ENCODE peak calls at places on chromosomes 11 and 22, in five cellular contexts. H, J, K, R and Y are unnamed samples.

GRCh38 chr11:25981998-25982397 is 349.9 kb upstream of the ANO3 start:
- DNase-seq in H (no peak), J (peak; percentile 75), K (no peak), R (peak; percentile 65), Y (peak; percentile 29)

GRCh38 chr11:124605719-124606118 is 5.5 kb upstream of the PANX3 start:
- DNase-seq in H (no peak), J (no peak), K (no peak), R (no peak), Y (no peak)

GRCh38 chr22:30183861-30184278 is 62.7 kb downstream of the LIF start:
- DNase-seq in H (no peak), J (no peak), K (no peak), R (no peak), Y (peak; percentile 72)

GRCh38 chr22:32512267-32512982 is 37.8 kb downstream of the FBXO7 start:
- DNase-seq in H (no peak), J (no peak), K (no peak), R (no peak), Y (no peak)

GRCh38 chr11:78784321-78785061 is 209.8 kb upstream of the NARS2 start:
- DNase-seq in H (no peak), J (no peak), K (no peak), R (no peak), Y (peak; percentile 80)

GRCh38 chr11:32034149-32034548 is 56.7 kb upstream of the RCN1 start:
- DNase-seq in H (no peak), J (no peak), K (no peak), R (no peak), Y (peak; percentile 100)

GRCh38 chr11:69509381-69509780 is 27.9 kb downstream of the LINC01488 start:
- DNase-seq in H (no peak), J (no peak), K (no peak), R (no peak), Y (no peak)

GRCh38 chr11:26992031-26992541 is 1.8 kb upstream of the FIBIN start:
- DNase-seq in H (no peak), J (no peak), K (no peak), R (no peak), Y (peak; percentile 91)

GRCh38 chr11:125401746-125402145 is 94.3 kb downstream of the FEZ1 start:
- DNase-seq in H (no peak), J (peak; percentile 73), K (no peak), R (peak; percentile 86), Y (no peak)

GRCh38 chr22:40819741-40820140 is 595 bp upstream of the SLC25A17 start:
- DNase-seq in H (no peak), J (peak; percentile 8), K (no peak), R (peak; percentile 21), Y (no peak)

GRCh38 chr11:121909571-121909970 is 206.4 kb downstream of the BLID start:
- DNase-seq in H (no peak), J (no peak), K (no peak), R (no peak), Y (no peak)

GRCh38 chr22:30017824-30018223 is 62.4 kb upstream of the HORMAD2 start:
- DNase-seq in H (no peak), J (no peak), K (no peak), R (no peak), Y (no peak)

GRCh38 chr11:32893947-32894827 is 1.6 kb downstream of the QSER1 start:
- DNase-seq in H (peak; percentile 58), J (peak; percentile 76), K (peak; percentile 88), R (peak; percentile 69), Y (peak; percentile 91)

GRCh38 chr11:116232364-116232801 is 540.4 kb downstream of the BUD13 start:
- DNase-seq in H (no peak), J (no peak), K (no peak), R (no peak), Y (peak; percentile 26)

GRCh38 chr11:46281374-46281831 is 3.9 kb downstream of the CREB3L1 start:
- DNase-seq in H (no peak), J (peak; percentile 62), K (no peak), R (peak; percentile 59), Y (no peak)

GRCh38 chr11:46162700-46163099 is 41.4 kb upstream of the PHF21A start:
- DNase-seq in H (no peak), J (no peak), K (no peak), R (no peak), Y (no peak)

GRCh38 chr11:9219115-9219514 is 46.0 kb downstream of the DENND5A start:
- DNase-seq in H (no peak), J (no peak), K (no peak), R (no peak), Y (peak; percentile 79)

GRCh38 chr22:30878516-30879365 is 89.8 kb downstream of the MORC2 start:
- DNase-seq in H (no peak), J (no peak), K (no peak), R (no peak), Y (no peak)

GRCh38 chr22:43384863-43385262 is 27.0 kb upstream of the MPPED1 start:
- DNase-seq in H (no peak), J (no peak), K (no peak), R (no peak), Y (no peak)

GRCh38 chr11:64023731-64024710 is 11.7 kb upstream of the FLRT1 start:
- DNase-seq in H (no peak), J (no peak), K (no peak), R (no peak), Y (no peak)

GRCh38 chr22:50071432-50072166 is 13.5 kb upstream of the TTLL8 start:
- DNase-seq in H (no peak), J (no peak), K (no peak), R (no peak), Y (no peak)

GRCh38 chr11:11977206-11977938 is 31.1 kb downstream of the DKK3 start:
- DNase-seq in H (no peak), J (peak; percentile 51), K (peak; percentile 45), R (no peak), Y (peak; percentile 95)

GRCh38 chr11:36411202-36411640 is 98.9 kb downstream of the TRAF6 start:
- DNase-seq in H (no peak), J (no peak), K (no peak), R (no peak), Y (no peak)

GRCh38 chr11:829116-829945 is 1.6 kb downstream of the CRACR2B start:
- DNase-seq in H (no peak), J (peak; percentile 64), K (no peak), R (peak; percentile 57), Y (no peak)
- TF ChIP-seq EZH2 in H (peak; percentile 63), J (no peak), K (no peak), R (peak; percentile 67), Y (no peak)

DNA sequence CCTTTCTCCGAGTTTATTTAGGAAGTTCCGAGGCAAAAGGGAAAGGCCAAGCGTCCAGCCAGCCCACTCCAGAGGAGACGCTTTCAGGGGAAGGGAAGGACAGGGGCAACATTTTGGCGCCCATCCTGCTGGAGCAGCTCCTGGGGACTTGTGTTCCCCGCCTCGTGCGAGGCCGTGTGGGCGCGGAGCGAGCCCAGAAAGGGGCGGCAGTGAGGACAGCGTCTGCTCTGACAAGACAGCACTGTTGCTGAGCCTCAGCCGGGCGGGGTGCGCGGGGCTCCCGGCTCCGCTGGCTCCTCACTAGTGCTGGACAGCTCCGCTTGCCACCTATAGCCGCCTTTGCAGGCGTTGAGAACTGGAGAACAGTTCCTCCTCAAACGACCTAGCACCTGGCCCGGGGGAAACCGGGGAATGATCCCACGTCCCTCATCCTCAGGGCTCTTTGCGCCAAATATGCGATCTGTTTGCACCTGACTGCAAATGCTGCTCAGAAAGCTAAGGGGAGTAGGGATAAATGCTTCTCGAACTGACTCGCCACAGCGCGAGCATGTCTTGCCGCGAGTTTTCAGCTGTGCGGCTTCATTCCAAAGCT is 722 bp upstream of the GUCY1A2 start:
- DNase-seq in H (no peak), J (peak; percentile 91), K (no peak), R (peak; percentile 93), Y (peak; percentile 78)
- TF ChIP-seq EZH2 in H (peak; percentile 83), J (no peak), K (no peak), R (no peak), Y (no peak)

DNA sequence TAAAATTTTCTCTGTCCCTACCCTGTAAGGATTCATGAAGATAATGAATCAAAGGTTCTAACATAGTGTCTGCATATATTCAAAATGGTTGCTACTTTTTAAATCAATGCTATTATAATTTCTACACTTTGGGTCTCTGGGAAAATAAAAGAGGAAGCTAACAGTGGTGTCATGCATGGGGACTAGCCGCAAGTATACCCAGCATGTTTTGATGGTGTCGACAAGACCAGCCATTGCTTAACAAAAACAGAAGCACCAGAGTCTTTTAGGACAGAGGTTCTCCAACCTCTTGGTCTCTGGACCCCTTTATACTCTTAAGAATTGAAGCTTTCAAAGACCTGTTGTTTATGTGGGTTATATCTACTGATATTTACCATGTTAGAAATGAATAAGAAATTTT is 37.8 kb downstream of the RNF141 start:
- DNase-seq in H (no peak), J (no peak), K (no peak), R (no peak), Y (no peak)
- TF ChIP-seq EZH2 in H (no peak), J (no peak), K (no peak), R (no peak), Y (no peak)

DNA sequence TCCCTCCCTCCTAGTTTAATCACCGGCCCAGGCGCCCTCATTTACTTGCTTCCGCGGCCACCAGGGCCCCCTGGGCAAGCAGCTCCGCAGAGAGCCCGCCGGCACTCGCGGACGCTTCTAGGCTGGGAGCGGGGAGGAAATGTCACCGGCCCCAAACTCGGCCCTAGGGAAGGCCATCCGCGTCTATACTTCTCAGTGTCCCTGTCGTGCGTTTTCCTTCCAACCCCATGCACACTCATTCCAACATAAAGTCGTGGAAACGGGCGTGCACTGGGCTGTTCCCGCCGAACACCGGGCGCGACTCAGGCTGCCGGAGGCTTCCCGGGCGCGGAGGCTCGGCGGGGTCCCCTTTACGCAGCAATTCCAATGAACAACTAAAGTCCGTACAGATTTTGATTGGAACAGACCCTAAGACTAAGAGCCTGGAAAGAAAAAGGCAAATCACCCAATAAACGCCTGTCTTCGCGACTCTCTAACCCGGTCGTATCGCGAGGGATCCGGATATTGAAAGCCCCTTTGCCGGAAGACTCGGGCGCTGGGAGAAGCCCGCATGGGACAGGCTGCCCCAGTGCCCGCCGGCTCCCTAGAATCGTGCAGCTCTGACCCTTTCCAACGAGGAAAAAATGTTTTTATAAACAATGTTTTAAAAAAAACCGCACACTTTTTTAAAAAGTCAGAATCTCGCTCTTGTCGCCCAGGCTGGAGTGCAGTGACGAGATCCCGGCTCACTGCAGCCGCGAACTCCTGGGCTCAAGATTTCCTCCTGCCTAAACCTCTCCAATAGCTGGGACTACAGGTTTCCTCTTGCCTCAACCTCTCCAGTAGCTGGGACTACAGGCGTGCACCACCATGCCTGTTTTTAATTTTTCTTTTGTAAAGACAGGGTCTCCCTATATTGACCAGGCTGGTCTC is 1.3 kb upstream of the BARX2 start:
- DNase-seq in H (no peak), J (peak; percentile 54), K (no peak), R (peak; percentile 58), Y (no peak)
- TF ChIP-seq EZH2 in H (peak; percentile 24), J (peak; percentile 94), K (no peak), R (peak; percentile 93), Y (peak; percentile 74)

GRCh38 chr11:103829596-103829995 is 206.8 kb upstream of the DDI1 start:
- DNase-seq in H (no peak), J (no peak), K (no peak), R (no peak), Y (no peak)
- TF ChIP-seq EZH2 in H (no peak), J (no peak), K (no peak), R (no peak), Y (no peak)

DNA sequence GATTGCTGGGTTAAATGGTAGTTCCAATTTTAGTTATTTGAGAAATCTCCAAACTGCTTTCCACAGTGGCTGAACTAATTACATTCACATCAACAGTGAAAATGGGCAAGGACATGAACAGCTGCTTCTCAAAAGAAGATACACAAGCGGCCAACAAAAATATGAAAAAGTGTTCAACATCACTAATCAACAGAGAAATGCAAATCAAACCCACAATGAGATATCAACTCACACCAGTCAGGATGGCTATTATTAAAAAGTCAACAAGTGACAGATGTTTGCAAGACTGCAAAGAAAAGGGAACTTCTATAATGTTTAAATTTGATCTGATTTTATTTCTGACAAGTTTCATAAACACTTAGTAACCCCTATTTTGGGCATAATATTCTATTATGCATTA is 537.5 kb downstream of the DLG2 start:
- DNase-seq in H (no peak), J (no peak), K (no peak), R (no peak), Y (no peak)
- TF ChIP-seq EZH2 in H (no peak), J (no peak), K (no peak), R (no peak), Y (no peak)